ENCODE peak calls at places on chromosomes 13 and 19, in seven cellular contexts. H is heart right ventricle, D is dorsolateral prefrontal cortex, S is cardiac fibroblast, W is MM.1S, Y is Peyer's patch, V is choroid plexus epithelial cell. X is an unnamed sample.

GRCh38 chr19:648305-648704 is 8.6 kb downstream of the FGF22 start:
- DNase-seq in D (no peak), W (no peak), Y (no peak), V (no peak), H (no peak), S (no peak), X (no peak)

GRCh38 chr13:63206431-63206830 is 1790.8 kb upstream of the PCDH20 start:
- DNase-seq in W (no peak), S (no peak), V (peak), D (no peak), Y (no peak), H (no peak), X (no peak)

GRCh38 chr13:50200988-50201387 is 185.7 kb downstream of the KCNRG start:
- DNase-seq in S (peak), W (no peak), D (no peak), Y (no peak), H (no peak), V (peak), X (peak)

GRCh38 chr19:45171211-45171623 is 6.8 kb downstream of the TRAPPC6A start:
- DNase-seq in Y (no peak), H (no peak), S (peak), W (no peak), V (no peak), D (no peak), X (peak)

GRCh38 chr13:41054919-41055619 is 6.2 kb upstream of the WBP4 start:
- DNase-seq in D (no peak), Y (no peak), S (no peak), W (no peak), V (no peak), H (no peak), X (no peak)

GRCh38 chr13:40777166-40777956 is 6.4 kb upstream of the MRPS31 start:
- DNase-seq in D (no peak), W (peak), H (no peak), Y (peak), V (peak), S (peak), X (peak)

GRCh38 chr13:112690242-112690943 is 555 bp downstream of the ATP11A start:
- DNase-seq in S (peak), H (peak), Y (peak), W (peak), V (peak), D (peak), X (peak)

GRCh38 chr13:87820221-87820620 is 149.1 kb downstream of the SLITRK5 start:
- DNase-seq in W (no peak), H (no peak), Y (no peak), S (peak), D (no peak), V (peak), X (no peak)

GRCh38 chr19:43814663-43815352 is 12.3 kb upstream of the ZNF283 start:
- DNase-seq in Y (no peak), D (no peak), V (no peak), S (no peak), W (no peak), H (no peak), X (peak)

GRCh38 chr19:30659638-30660037 is 287.5 kb downstream of the ZNF536 start:
- DNase-seq in V (no peak), H (no peak), S (no peak), D (no peak), W (no peak), Y (no peak), X (no peak)

GRCh38 chr13:55000043-55000442 is 1971.4 kb downstream of the OLFM4 start:
- DNase-seq in V (no peak), D (no peak), S (no peak), Y (no peak), W (no peak), H (no peak), X (no peak)

GRCh38 chr19:28990522-28990921 is 222.4 kb downstream of the UQCRFS1 start:
- DNase-seq in H (no peak), S (no peak), V (no peak), Y (no peak), W (no peak), D (no peak), X (no peak)

GRCh38 chr13:100338265-100338664 is 249.4 kb downstream of the PCCA start:
- DNase-seq in V (peak), H (no peak), D (no peak), Y (no peak), W (no peak), S (no peak), X (no peak)

GRCh38 chr13:26255717-26256277 is 1.9 kb downstream of the CDK8 start:
- DNase-seq in D (no peak), W (no peak), H (no peak), V (peak), S (peak), Y (no peak), X (no peak)

GRCh38 chr19:8473652-8474476 is 28.6 kb downstream of the PRAM1 start:
- DNase-seq in D (no peak), Y (peak), V (no peak), H (no peak), S (no peak), W (peak), X (no peak)

GRCh38 chr19:33366127-33366526 is 7.4 kb upstream of the CEBPG start:
- DNase-seq in W (no peak), D (no peak), H (no peak), Y (peak), V (no peak), S (no peak), X (no peak)

GRCh38 chr13:108682714-108683113 is 53.3 kb downstream of the MYO16 start:
- DNase-seq in D (no peak), S (no peak), Y (no peak), H (no peak), V (no peak), W (no peak), X (no peak)

GRCh38 chr19:39398297-39398864 is 7.2 kb downstream of the MED29 start:
- DNase-seq in S (peak), H (peak), W (peak), D (peak), V (peak), Y (peak), X (peak)

GRCh38 chr13:48564046-48564445 is 31.2 kb upstream of the RCBTB2 start:
- DNase-seq in V (peak), S (no peak), Y (no peak), W (no peak), D (no peak), H (no peak), X (peak)

GRCh38 chr19:31253816-31254551 is 95.3 kb downstream of the TSHZ3 start:
- DNase-seq in V (peak), H (no peak), D (no peak), Y (no peak), W (no peak), S (peak), X (peak)

GRCh38 chr13:112106467-112107141 is 39.7 kb downstream of the SOX1 start:
- DNase-seq in Y (no peak), D (peak), S (no peak), W (no peak), V (no peak), H (no peak), X (no peak)

GRCh38 chr13:95714142-95714832 is 37.3 kb downstream of the DNAJC3 start:
- DNase-seq in V (peak), Y (no peak), D (no peak), W (peak), S (peak), H (no peak), X (peak)

GRCh38 chr19:12156254-12157058 is at the start of gene ZNF625:
- DNase-seq in D (peak), W (peak), V (peak), H (peak), Y (peak), S (peak), X (peak)

GRCh38 chr19:3028305-3029069 is 593 bp downstream of the TLE2 start:
- DNase-seq in H (no peak), D (no peak), V (no peak), S (no peak), Y (no peak), W (no peak), X (no peak)

GRCh38 chr19:29767039-29767735 is 44.6 kb upstream of the CCNE1 start:
- DNase-seq in H (no peak), D (no peak), W (no peak), V (no peak), S (no peak), Y (no peak), X (no peak)

GRCh38 chr13:30045916-30046704 is 195.7 kb upstream of the UBL3 start:
- DNase-seq in H (no peak), S (peak), V (peak), Y (no peak), W (no peak), D (no peak), X (peak)

GRCh38 chr19:6412111-6412999 is 12.3 kb downstream of the KHSRP start:
- DNase-seq in V (peak), S (peak), Y (peak), D (no peak), H (no peak), W (peak), X (peak)

GRCh38 chr13:94660695-94661324 is 51.5 kb downstream of the SOX21 start:
- DNase-seq in V (peak), W (peak), S (peak), Y (no peak), D (no peak), H (no peak), X (peak)

GRCh38 chr19:46514589-46515289 is 19.1 kb upstream of the PNMA8B start:
- DNase-seq in H (no peak), D (no peak), Y (no peak), W (no peak), V (no peak), S (no peak), X (no peak)

GRCh38 chr13:31955745-31956144 is 75.8 kb upstream of the FRY start:
- DNase-seq in S (no peak), W (no peak), V (no peak), Y (no peak), H (no peak), D (no peak), X (no peak)

GRCh38 chr13:98549006-98549727 is 27.7 kb downstream of the STK24 start:
- DNase-seq in H (no peak), Y (peak), S (peak), D (no peak), V (peak), W (no peak), X (peak)

GRCh38 chr19:19491321-19492025 is 23.9 kb downstream of the TSSK6 start:
- DNase-seq in H (no peak), D (no peak), W (no peak), Y (no peak), S (no peak), V (no peak), X (no peak)

GRCh38 chr19:40623403-40624239 is 22.5 kb downstream of the LTBP4 start:
- DNase-seq in V (peak), Y (peak), S (peak), H (no peak), W (no peak), D (no peak), X (peak)

GRCh38 chr13:70812481-70812880 is 704.2 kb upstream of the KLHL1 start:
- DNase-seq in D (no peak), H (no peak), S (no peak), W (no peak), V (peak), Y (no peak), X (peak)

GRCh38 chr19:53467138-53467502 is 413 bp upstream of the ZNF813 start:
- DNase-seq in W (no peak), V (no peak), H (peak), S (no peak), D (no peak), Y (peak), X (peak)

GRCh38 chr13:66518068-66518467 is 712.1 kb downstream of the PCDH9 start:
- DNase-seq in H (no peak), Y (no peak), V (no peak), S (no peak), W (no peak), D (no peak), X (peak)

GRCh38 chr13:40377783-40378182 is 288.7 kb downstream of the FOXO1 start:
- DNase-seq in D (no peak), V (peak), W (no peak), Y (no peak), H (no peak), S (peak), X (no peak)

GRCh38 chr19:41997851-41998229 is 3.8 kb upstream of the ATP1A3 start:
- DNase-seq in H (no peak), D (peak), W (no peak), Y (no peak), V (no peak), S (no peak), X (no peak)

GRCh38 chr19:49165111-49165750 is 7.6 kb downstream of the TRPM4 start:
- DNase-seq in D (no peak), V (peak), H (no peak), W (no peak), Y (no peak), S (no peak), X (peak)

GRCh38 chr19:49165865-49166301 is 8.3 kb downstream of the TRPM4 start:
- DNase-seq in V (no peak), D (no peak), S (no peak), Y (no peak), W (no peak), H (no peak), X (no peak)

GRCh38 chr19:49173198-49173597 is 15.6 kb downstream of the TRPM4 start:
- DNase-seq in V (no peak), H (no peak), Y (no peak), D (no peak), W (no peak), S (no peak), X (no peak)

GRCh38 chr19:49167857-49168409 is 10.3 kb downstream of the TRPM4 start:
- DNase-seq in V (no peak), D (no peak), H (no peak), Y (no peak), W (no peak), S (no peak), X (no peak)

GRCh38 chr19:49168421-49168820 is 10.8 kb downstream of the TRPM4 start:
- DNase-seq in Y (no peak), S (no peak), D (no peak), H (no peak), W (no peak), V (no peak), X (no peak)
- H3K4me3 ChIP-seq in Y (no peak), S (no peak), D (no peak), H (no peak), W (no peak), V (no peak), X (no peak)

DNA sequence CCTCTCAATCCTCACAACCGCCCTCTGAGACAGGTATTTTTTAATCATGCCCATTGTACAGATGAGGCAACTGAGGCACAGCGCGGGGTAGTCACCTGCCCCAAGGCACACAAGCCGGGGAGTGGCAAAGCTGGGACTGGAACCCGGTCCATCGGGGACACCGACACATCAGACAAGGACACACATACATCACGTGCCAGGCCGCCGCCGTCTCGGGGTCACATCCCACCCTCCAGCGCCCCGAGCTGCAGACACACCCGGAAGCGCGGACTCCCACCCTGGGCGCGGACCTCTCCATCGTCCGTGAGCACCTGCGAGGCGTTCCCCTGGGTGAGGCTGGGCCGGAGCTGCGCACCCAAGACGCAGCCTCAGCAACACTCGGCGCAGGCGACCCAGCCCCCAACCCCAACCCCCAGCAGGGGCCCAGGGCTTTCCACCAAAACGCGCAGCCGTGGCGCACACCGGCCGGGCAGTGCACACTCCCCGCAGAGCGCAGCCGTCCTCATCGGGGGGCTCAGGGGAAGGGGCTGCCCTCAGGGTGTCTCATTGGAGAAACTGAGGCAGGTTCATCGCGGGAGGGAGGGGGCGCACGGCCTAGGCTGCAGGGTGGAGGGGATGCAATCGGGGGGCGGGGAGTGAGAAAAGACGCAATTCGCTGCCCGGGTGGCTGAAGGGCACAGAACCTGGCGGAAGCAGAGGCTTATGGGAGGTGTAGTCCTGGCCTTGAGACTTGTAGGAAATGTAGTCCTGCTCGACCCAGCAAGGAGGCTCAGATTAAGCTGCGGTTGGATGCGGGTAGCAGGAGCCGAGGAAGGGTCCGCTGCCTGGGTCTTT is 1.9 kb upstream of the LMTK3 start:
- DNase-seq in H (peak), W (peak), V (peak), Y (peak), D (peak), S (peak), X (peak)
- H3K4me3 ChIP-seq in H (peak), W (peak), V (peak), Y (peak), D (peak), S (peak), X (peak)

GRCh38 chr13:113742445-113743120 is 16.4 kb upstream of the TMEM255B start:
- DNase-seq in V (no peak), D (no peak), S (no peak), H (no peak), Y (no peak), W (no peak), X (no peak)

GRCh38 chr13:113742000-113742441 is 17.0 kb upstream of the TMEM255B start:
- DNase-seq in Y (peak), W (peak), S (peak), H (no peak), D (no peak), V (peak), X (peak)

GRCh38 chr13:113740286-113740556 is 18.8 kb upstream of the TMEM255B start:
- DNase-seq in W (no peak), H (no peak), V (no peak), Y (no peak), S (no peak), D (no peak), X (no peak)

GRCh38 chr13:113740661-113741060 is 18.4 kb upstream of the TMEM255B start:
- DNase-seq in Y (no peak), H (no peak), S (no peak), V (no peak), D (no peak), W (no peak), X (no peak)

GRCh38 chr13:113741101-113741731 is 17.8 kb upstream of the TMEM255B start:
- DNase-seq in Y (no peak), W (peak), V (no peak), H (no peak), S (no peak), D (no peak), X (no peak)
- H3K4me3 ChIP-seq in Y (no peak), W (peak), V (no peak), H (no peak), S (no peak), D (no peak), X (no peak)

GRCh38 chr13:75421133-75421532 is 60.8 kb downstream of the TBC1D4 start:
- DNase-seq in Y (no peak), V (no peak), H (no peak), S (no peak), W (no peak), D (no peak), X (no peak)

GRCh38 chr13:75419656-75420055 is 62.3 kb downstream of the TBC1D4 start:
- DNase-seq in V (no peak), H (no peak), S (no peak), Y (no peak), D (no peak), W (no peak), X (no peak)

GRCh38 chr13:75423383-75423782 is 58.6 kb downstream of the TBC1D4 start:
- DNase-seq in H (no peak), W (no peak), Y (no peak), D (no peak), V (no peak), S (no peak), X (no peak)

GRCh38 chr13:75423946-75424345 is 58.0 kb downstream of the TBC1D4 start:
- DNase-seq in H (no peak), V (no peak), Y (no peak), W (no peak), D (no peak), S (no peak), X (no peak)

GRCh38 chr13:75421987-75422386 is 60.0 kb downstream of the TBC1D4 start:
- DNase-seq in V (peak), W (no peak), H (no peak), D (no peak), S (no peak), Y (no peak), X (no peak)
- H3K4me3 ChIP-seq in V (no peak), W (no peak), H (no peak), D (no peak), S (no peak), Y (no peak), X (no peak)

GRCh38 chr13:43285891-43286602 is 262.7 kb downstream of the DNAJC15 start:
- DNase-seq in H (no peak), S (peak), V (peak), Y (no peak), D (no peak), W (no peak), X (no peak)
- H3K4me3 ChIP-seq in H (no peak), S (no peak), V (no peak), Y (no peak), D (no peak), W (no peak), X (no peak)

DNA sequence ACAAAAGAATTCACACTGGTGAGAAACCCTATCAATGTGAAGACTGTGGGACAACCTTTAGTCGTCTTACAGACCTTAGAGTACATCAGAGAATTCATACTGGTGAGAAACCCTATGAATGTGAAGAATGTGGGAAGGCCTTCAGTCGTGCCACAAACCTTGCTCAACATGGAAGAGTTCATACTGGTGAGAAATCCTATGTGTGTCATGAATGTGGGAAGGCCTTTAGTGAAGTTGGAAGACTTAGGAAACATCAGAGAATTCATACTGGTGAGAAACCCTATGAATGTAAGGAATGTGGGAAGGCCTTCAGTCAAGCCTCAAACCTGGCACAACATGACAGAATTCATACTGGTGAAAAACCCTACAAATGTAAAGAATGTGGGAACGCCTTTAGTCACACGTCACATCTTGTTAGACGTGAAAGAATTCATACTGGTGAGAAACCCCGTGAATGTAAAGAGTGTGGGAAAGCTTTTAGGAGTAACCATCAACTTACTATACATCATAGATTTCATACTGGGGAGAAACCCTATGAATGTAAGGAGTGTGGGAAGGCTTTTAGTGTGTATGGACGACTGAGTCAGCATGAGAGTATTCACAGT is 24.0 kb upstream of the ZNF573 start:
- DNase-seq in W (no peak), H (no peak), D (no peak), S (no peak), Y (no peak), V (no peak), X (no peak)
- H3K4me3 ChIP-seq in W (no peak), H (no peak), D (no peak), S (no peak), Y (no peak), V (no peak), X (no peak)